ENCODE peak calls at places on chromosomes 2 and 18, in nine cellular contexts. I is vagina, N is GM12878, C is breast epithelium, S is stomach, J is sigmoid colon, F is GM12891, O is transverse colon, K is prostate gland. R is an unnamed sample.

GRCh38 chr2:63058742-63059433 is 8.3 kb downstream of the OTX1 start:
- DNase-seq in O (peak; percentile 9), S (no peak), K (no peak), F (no peak), J (peak; percentile 61), C (no peak), I (no peak), N (no peak), R (no peak)

GRCh38 chr2:25619187-25619586 is 54.2 kb downstream of the DTNB start:
- DNase-seq in N (no peak), S (no peak), O (no peak), J (no peak), K (no peak), C (no peak), I (no peak), F (no peak), R (no peak)

GRCh38 chr2:222485367-222486211 is 61.2 kb downstream of the SGPP2 start:
- DNase-seq in C (no peak), I (no peak), J (no peak), N (no peak), K (no peak), F (no peak), O (no peak), S (no peak), R (no peak)

GRCh38 chr18:8339958-8340357 is 269.3 kb upstream of the RAB12 start:
- DNase-seq in J (no peak), O (no peak), S (no peak), F (no peak), C (no peak), K (no peak), N (no peak), I (no peak), R (no peak)

GRCh38 chr2:214543386-214543955 is 132.6 kb downstream of the VWC2L start:
- DNase-seq in O (no peak), K (no peak), N (no peak), F (no peak), J (no peak), S (no peak), I (no peak), C (no peak), R (no peak)

GRCh38 chr18:46236156-46236555 is 132.0 kb downstream of the HAUS1 start:
- DNase-seq in S (no peak), O (no peak), F (no peak), N (no peak), C (no peak), J (no peak), K (no peak), I (no peak), R (no peak)

GRCh38 chr2:144230057-144230451 is 289.9 kb downstream of the ZEB2 start:
- DNase-seq in F (no peak), C (no peak), S (no peak), N (no peak), J (no peak), I (no peak), O (no peak), K (no peak), R (no peak)

GRCh38 chr2:189015378-189015777 is 41.2 kb downstream of the COL3A1 start:
- DNase-seq in J (no peak), C (no peak), K (no peak), I (no peak), S (no peak), N (no peak), F (no peak), O (no peak), R (no peak)

GRCh38 chr2:233439191-233439590 is 84.9 kb downstream of the DGKD start:
- DNase-seq in I (no peak), K (no peak), N (no peak), F (no peak), C (no peak), O (no peak), S (no peak), J (peak; percentile 74), R (no peak)

GRCh38 chr18:56052202-56052601 is 464.2 kb upstream of the TCF4 start:
- DNase-seq in K (no peak), C (no peak), N (no peak), S (no peak), F (no peak), O (no peak), I (no peak), J (no peak), R (no peak)

GRCh38 chr2:158232476-158232875 is 130.8 kb downstream of the UPP2 start:
- DNase-seq in F (no peak), O (no peak), I (no peak), J (no peak), S (no peak), C (no peak), N (no peak), K (no peak), R (no peak)

GRCh38 chr2:66495788-66496640 is 61.1 kb downstream of the MEIS1 start:
- DNase-seq in K (peak; percentile 80), O (no peak), F (no peak), N (no peak), C (peak; percentile 46), I (no peak), S (peak; percentile 70), J (peak; percentile 79), R (no peak)

GRCh38 chr2:96156011-96156820 is 11.0 kb upstream of the DUSP2 start:
- DNase-seq in C (no peak), F (no peak), K (no peak), O (no peak), J (peak; percentile 30), N (no peak), I (no peak), S (no peak), R (no peak)

GRCh38 chr2:181786371-181787228 is 104.9 kb upstream of the ITPRID2 start:
- DNase-seq in F (no peak), K (no peak), N (no peak), J (no peak), C (no peak), S (no peak), O (no peak), I (no peak), R (no peak)

GRCh38 chr18:73283788-73284187 is 416.0 kb upstream of the NETO1 start:
- DNase-seq in F (no peak), I (no peak), S (no peak), C (no peak), N (no peak), K (no peak), J (no peak), O (no peak), R (no peak)

GRCh38 chr2:133972786-133973185 is 281.1 kb upstream of the MGAT5 start:
- DNase-seq in F (no peak), C (peak; percentile 19), N (no peak), O (no peak), K (no peak), J (no peak), S (no peak), I (no peak), R (no peak)

GRCh38 chr18:63684718-63685117 is 18.0 kb upstream of the SERPINB11 start:
- DNase-seq in F (no peak), J (no peak), O (no peak), S (no peak), N (no peak), I (no peak), K (no peak), C (no peak), R (no peak)

GRCh38 chr18:58251416-58251815 is 207.4 kb downstream of the NEDD4L start:
- DNase-seq in F (no peak), J (no peak), K (no peak), C (no peak), I (no peak), O (no peak), N (no peak), S (no peak), R (no peak)

DNA sequence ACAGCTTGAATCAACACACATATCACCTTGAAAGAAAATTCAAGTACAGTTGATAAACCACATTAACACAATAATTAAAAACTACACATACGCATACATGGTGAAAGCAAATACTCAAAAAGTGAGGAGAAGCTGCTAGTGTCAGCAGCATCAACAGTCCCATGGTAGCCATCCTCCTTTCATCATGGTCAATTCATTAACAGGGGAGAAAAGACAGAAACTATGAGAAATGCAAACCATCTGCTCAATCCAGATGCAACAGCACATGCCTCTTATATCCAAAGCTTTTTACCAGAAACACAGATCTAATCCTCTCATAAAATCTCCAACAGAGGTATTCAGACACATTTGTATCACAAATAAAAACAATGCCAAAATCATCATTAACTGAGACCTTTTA is 81.9 kb upstream of the CHRNA1 start:
- DNase-seq in C (no peak), S (no peak), O (no peak), N (no peak), F (no peak), J (no peak), K (no peak), I (no peak), R (no peak)
- TF ChIP-seq POLR2AphosphoS5 in C (no peak), S (no peak), O (no peak), N (no peak), F (no peak), J (no peak), K (no peak), I (no peak), R (no peak)

GRCh38 chr2:98846041-98846440 is 90.0 kb downstream of the CRACDL start:
- DNase-seq in C (no peak), S (no peak), O (no peak), I (no peak), K (no peak), F (no peak), N (no peak), J (no peak), R (no peak)
- TF ChIP-seq POLR2A in C (no peak), S (no peak), O (no peak), I (no peak), K (no peak), F (no peak), N (no peak), J (no peak), R (no peak)

GRCh38 chr18:24271381-24272331 is 126.0 kb downstream of the OSBPL1A start:
- DNase-seq in I (no peak), N (no peak), K (peak; percentile 68), O (peak; percentile 73), S (peak; percentile 74), C (peak; percentile 55), F (peak; percentile 44), J (peak; percentile 87), R (peak; percentile 37)
- TF ChIP-seq POLR2AphosphoS5 in I (no peak), N (no peak), K (peak; percentile 9), O (peak; percentile 49), S (no peak), C (no peak), F (no peak), J (peak; percentile 43), R (no peak)

DNA sequence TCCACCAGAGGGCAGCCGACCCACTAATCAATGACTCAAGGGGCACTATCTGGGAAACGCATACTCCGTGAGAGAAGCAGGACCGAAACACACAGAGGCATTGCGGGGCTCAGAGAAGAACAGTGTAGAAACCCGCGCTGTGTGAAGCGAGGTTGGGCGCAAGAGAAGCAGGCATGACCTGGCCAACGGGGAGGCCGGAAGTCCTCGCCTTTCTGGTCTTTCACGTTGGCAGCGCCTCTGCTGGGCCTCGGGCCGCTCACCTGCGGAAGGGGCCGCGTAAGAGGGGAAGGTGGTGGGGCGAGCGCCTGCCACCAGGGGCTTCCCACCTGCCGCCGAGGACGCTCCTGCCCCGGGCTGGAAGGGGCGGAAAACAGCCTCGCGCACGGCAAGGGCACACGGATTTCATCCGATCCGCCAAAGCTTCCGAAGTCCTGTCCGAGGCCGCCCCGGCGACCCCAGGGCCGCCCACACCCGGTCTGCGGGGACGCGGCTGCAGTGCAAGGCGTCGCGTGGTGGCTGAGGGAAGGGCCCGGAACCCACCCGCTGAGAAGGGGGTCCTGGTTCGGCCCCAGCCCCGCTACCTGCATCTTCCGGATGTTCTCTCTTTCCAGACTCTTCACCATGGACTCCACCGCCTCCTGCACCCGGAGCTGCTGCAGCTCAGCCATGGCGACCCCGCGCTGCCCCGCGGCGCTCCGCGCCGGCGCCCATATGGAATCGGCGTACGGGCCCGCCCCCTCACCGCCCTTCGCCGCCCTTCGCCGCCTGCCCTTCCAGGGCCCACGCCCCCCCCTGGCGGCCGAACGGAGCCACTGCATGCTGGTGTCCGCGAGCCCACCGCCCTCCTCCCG is at the start of gene FAM136A:
- DNase-seq in O (peak; percentile 91), C (peak; percentile 68), S (peak; percentile 90), N (peak; percentile 40), I (no peak), F (peak; percentile 84), J (peak; percentile 91), K (peak; percentile 78), R (peak; percentile 84)
- TF ChIP-seq POLR2A in O (peak; percentile 55), C (no peak), S (no peak), N (peak; percentile 82), I (no peak), F (peak; percentile 88), J (no peak), K (peak; percentile 42), R (peak; percentile 86)